ENCODE peak calls at places on chromosomes 5 and 9, in seven cellular contexts. One of them, this sample, is unnamed.
A peak's percentile ranks its signal among the peaks of the same experiment; 100 is the strongest.

GRCh38 chr5:493758-494157 is 30.5 kb downstream of the SLC9A3 start:
- DNase-seq in GM20000: no peak
- DNase-seq in WTC11: no peak
- DNase-seq in osteoblast: peak; percentile 89
- DNase-seq in SIG-M5: no peak
- DNase-seq in effector memory CD8-positive, alpha-beta T cell: no peak
- DNase-seq in stimulated activated naive CD8-positive, alpha-beta T cell treated with anti-CD3 and anti-CD28 coated beads, Interleukin-15, Interleukin-2, amounts not matched to agents 100 U/mL and 50 U/mL, for 24 hours: no peak
- DNase-seq in this sample: no peak

GRCh38 chr5:17839848-17840247 is 205.6 kb downstream of the TAF11L14 start:
- DNase-seq in GM20000: no peak
- DNase-seq in WTC11: no peak
- DNase-seq in osteoblast: no peak
- DNase-seq in SIG-M5: no peak
- DNase-seq in effector memory CD8-positive, alpha-beta T cell: no peak
- DNase-seq in stimulated activated naive CD8-positive, alpha-beta T cell treated with anti-CD3 and anti-CD28 coated beads, Interleukin-15, Interleukin-2, amounts not matched to agents 100 U/mL and 50 U/mL, for 24 hours: no peak
- DNase-seq in this sample: no peak

GRCh38 chr9:70444904-70445303 is 30.4 kb upstream of the KLF9 start:
- DNase-seq in GM20000: no peak
- DNase-seq in WTC11: no peak
- DNase-seq in osteoblast: no peak
- DNase-seq in SIG-M5: no peak
- DNase-seq in effector memory CD8-positive, alpha-beta T cell: no peak
- DNase-seq in stimulated activated naive CD8-positive, alpha-beta T cell treated with anti-CD3 and anti-CD28 coated beads, Interleukin-15, Interleukin-2, amounts not matched to agents 100 U/mL and 50 U/mL, for 24 hours: no peak
- DNase-seq in this sample: no peak

GRCh38 chr5:124660229-124661093 is 86.0 kb downstream of the ZNF608 start:
- DNase-seq in GM20000: no peak
- DNase-seq in WTC11: no peak
- DNase-seq in osteoblast: no peak
- DNase-seq in SIG-M5: no peak
- DNase-seq in effector memory CD8-positive, alpha-beta T cell: no peak
- DNase-seq in stimulated activated naive CD8-positive, alpha-beta T cell treated with anti-CD3 and anti-CD28 coated beads, Interleukin-15, Interleukin-2, amounts not matched to agents 100 U/mL and 50 U/mL, for 24 hours: no peak
- DNase-seq in this sample: no peak

GRCh38 chr5:57416246-57416996 is 66.2 kb downstream of the ACTBL2 start:
- DNase-seq in GM20000: no peak
- DNase-seq in WTC11: no peak
- DNase-seq in osteoblast: no peak
- DNase-seq in SIG-M5: no peak
- DNase-seq in effector memory CD8-positive, alpha-beta T cell: no peak
- DNase-seq in stimulated activated naive CD8-positive, alpha-beta T cell treated with anti-CD3 and anti-CD28 coated beads, Interleukin-15, Interleukin-2, amounts not matched to agents 100 U/mL and 50 U/mL, for 24 hours: no peak
- DNase-seq in this sample: no peak

GRCh38 chr9:2015581-2016410 is 649 bp downstream of the SMARCA2 start:
- DNase-seq in GM20000: peak; percentile 35
- DNase-seq in WTC11: peak; percentile 60
- DNase-seq in osteoblast: peak; percentile 90
- DNase-seq in SIG-M5: no peak
- DNase-seq in effector memory CD8-positive, alpha-beta T cell: peak; percentile 33
- DNase-seq in stimulated activated naive CD8-positive, alpha-beta T cell treated with anti-CD3 and anti-CD28 coated beads, Interleukin-15, Interleukin-2, amounts not matched to agents 100 U/mL and 50 U/mL, for 24 hours: peak; percentile 60
- DNase-seq in this sample: no peak

GRCh38 chr5:1545126-1545797 is 21.5 kb upstream of the LPCAT1 start:
- DNase-seq in GM20000: no peak
- DNase-seq in WTC11: no peak
- DNase-seq in osteoblast: peak; percentile 34
- DNase-seq in SIG-M5: no peak
- DNase-seq in effector memory CD8-positive, alpha-beta T cell: no peak
- DNase-seq in stimulated activated naive CD8-positive, alpha-beta T cell treated with anti-CD3 and anti-CD28 coated beads, Interleukin-15, Interleukin-2, amounts not matched to agents 100 U/mL and 50 U/mL, for 24 hours: no peak
- DNase-seq in this sample: no peak

GRCh38 chr5:40904205-40904993 is 4.9 kb upstream of the C7 start:
- DNase-seq in GM20000: peak; percentile 48
- DNase-seq in WTC11: peak; percentile 68
- DNase-seq in osteoblast: peak; percentile 84
- DNase-seq in SIG-M5: no peak
- DNase-seq in effector memory CD8-positive, alpha-beta T cell: no peak
- DNase-seq in stimulated activated naive CD8-positive, alpha-beta T cell treated with anti-CD3 and anti-CD28 coated beads, Interleukin-15, Interleukin-2, amounts not matched to agents 100 U/mL and 50 U/mL, for 24 hours: peak; percentile 36
- DNase-seq in this sample: peak; percentile 59

GRCh38 chr5:149317281-149318048 is 27.8 kb upstream of the GRPEL2 start:
- DNase-seq in GM20000: peak; percentile 71
- DNase-seq in WTC11: no peak
- DNase-seq in osteoblast: peak; percentile 95
- DNase-seq in SIG-M5: no peak
- DNase-seq in effector memory CD8-positive, alpha-beta T cell: peak; percentile 23
- DNase-seq in stimulated activated naive CD8-positive, alpha-beta T cell treated with anti-CD3 and anti-CD28 coated beads, Interleukin-15, Interleukin-2, amounts not matched to agents 100 U/mL and 50 U/mL, for 24 hours: no peak
- DNase-seq in this sample: peak; percentile 23

GRCh38 chr9:33244150-33244784 is 4.3 kb downstream of the SPINK4 start:
- DNase-seq in GM20000: no peak
- DNase-seq in WTC11: no peak
- DNase-seq in osteoblast: no peak
- DNase-seq in SIG-M5: no peak
- DNase-seq in effector memory CD8-positive, alpha-beta T cell: no peak
- DNase-seq in stimulated activated naive CD8-positive, alpha-beta T cell treated with anti-CD3 and anti-CD28 coated beads, Interleukin-15, Interleukin-2, amounts not matched to agents 100 U/mL and 50 U/mL, for 24 hours: no peak
- DNase-seq in this sample: no peak

GRCh38 chr9:77707696-77708095 is 59.6 kb upstream of the GNA14 start:
- DNase-seq in GM20000: no peak
- DNase-seq in WTC11: no peak
- DNase-seq in osteoblast: peak; percentile 96
- DNase-seq in SIG-M5: no peak
- DNase-seq in effector memory CD8-positive, alpha-beta T cell: no peak
- DNase-seq in stimulated activated naive CD8-positive, alpha-beta T cell treated with anti-CD3 and anti-CD28 coated beads, Interleukin-15, Interleukin-2, amounts not matched to agents 100 U/mL and 50 U/mL, for 24 hours: no peak
- DNase-seq in this sample: peak; percentile 22

GRCh38 chr5:96350678-96351077 is 82.4 kb downstream of the PCSK1 start:
- DNase-seq in GM20000: no peak
- DNase-seq in WTC11: no peak
- DNase-seq in osteoblast: no peak
- DNase-seq in SIG-M5: no peak
- DNase-seq in effector memory CD8-positive, alpha-beta T cell: no peak
- DNase-seq in stimulated activated naive CD8-positive, alpha-beta T cell treated with anti-CD3 and anti-CD28 coated beads, Interleukin-15, Interleukin-2, amounts not matched to agents 100 U/mL and 50 U/mL, for 24 hours: no peak
- DNase-seq in this sample: no peak

GRCh38 chr9:18060304-18060934 is 413.5 kb upstream of the ADAMTSL1 start:
- DNase-seq in GM20000: no peak
- DNase-seq in WTC11: no peak
- DNase-seq in osteoblast: no peak
- DNase-seq in SIG-M5: no peak
- DNase-seq in effector memory CD8-positive, alpha-beta T cell: no peak
- DNase-seq in stimulated activated naive CD8-positive, alpha-beta T cell treated with anti-CD3 and anti-CD28 coated beads, Interleukin-15, Interleukin-2, amounts not matched to agents 100 U/mL and 50 U/mL, for 24 hours: no peak
- DNase-seq in this sample: no peak

GRCh38 chr9:132575005-132575609 is 7.3 kb upstream of the BARHL1 start:
- DNase-seq in GM20000: peak; percentile 80
- DNase-seq in WTC11: peak; percentile 91
- DNase-seq in osteoblast: peak; percentile 98
- DNase-seq in SIG-M5: no peak
- DNase-seq in effector memory CD8-positive, alpha-beta T cell: peak; percentile 44
- DNase-seq in stimulated activated naive CD8-positive, alpha-beta T cell treated with anti-CD3 and anti-CD28 coated beads, Interleukin-15, Interleukin-2, amounts not matched to agents 100 U/mL and 50 U/mL, for 24 hours: peak; percentile 74
- DNase-seq in this sample: peak; percentile 62

This sample was measured in HCT116.